ENCODE peak calls at places on chromosomes 6 and 20, in six cellular contexts. One of them, this sample, is unnamed.

GRCh38 chr20:21323640-21324039 is 20.5 kb downstream of the XRN2 start:
- DNase-seq in HS-5: peak
- DNase-seq in NCI-H774: no peak
- DNase-seq in HTR-8/SVneo: peak
- DNase-seq in activated naive CD4-positive, alpha-beta T cell: no peak
- DNase-seq in NCI-H1436: no peak
- DNase-seq in this sample: peak

GRCh38 chr6:26246553-26246952 is 118.4 kb upstream of the BTN3A2 start:
- DNase-seq in NCI-H774: no peak
- DNase-seq in activated naive CD4-positive, alpha-beta T cell: no peak
- DNase-seq in HS-5: no peak
- DNase-seq in NCI-H1436: no peak
- DNase-seq in HTR-8/SVneo: no peak
- DNase-seq in this sample: no peak

GRCh38 chr20:36924167-36925045 is 27.1 kb downstream of the SAMHD1 start:
- DNase-seq in NCI-H774: no peak
- DNase-seq in HS-5: no peak
- DNase-seq in HTR-8/SVneo: no peak
- DNase-seq in NCI-H1436: peak
- DNase-seq in activated naive CD4-positive, alpha-beta T cell: no peak
- DNase-seq in this sample: no peak

GRCh38 chr6:30970946-30971345 is 12.6 kb upstream of the MUC21 start:
- DNase-seq in activated naive CD4-positive, alpha-beta T cell: no peak
- DNase-seq in NCI-H1436: no peak
- DNase-seq in HTR-8/SVneo: no peak
- DNase-seq in HS-5: no peak
- DNase-seq in NCI-H774: peak
- DNase-seq in this sample: no peak

GRCh38 chr20:48238326-48238725 is 453.0 kb upstream of the SULF2 start:
- DNase-seq in HTR-8/SVneo: no peak
- DNase-seq in NCI-H774: no peak
- DNase-seq in HS-5: peak
- DNase-seq in NCI-H1436: no peak
- DNase-seq in activated naive CD4-positive, alpha-beta T cell: no peak
- DNase-seq in this sample: no peak

GRCh38 chr6:41189968-41190367 is 11.0 kb downstream of the TREML2 start:
- DNase-seq in activated naive CD4-positive, alpha-beta T cell: no peak
- DNase-seq in HTR-8/SVneo: no peak
- DNase-seq in NCI-H1436: no peak
- DNase-seq in NCI-H774: no peak
- DNase-seq in HS-5: no peak
- DNase-seq in this sample: no peak

GRCh38 chr20:62839816-62840215 is 21.8 kb downstream of the TCFL5 start:
- DNase-seq in NCI-H1436: no peak
- DNase-seq in NCI-H774: no peak
- DNase-seq in activated naive CD4-positive, alpha-beta T cell: no peak
- DNase-seq in HTR-8/SVneo: no peak
- DNase-seq in HS-5: no peak
- DNase-seq in this sample: no peak

GRCh38 chr6:15429146-15430110 is 183.6 kb downstream of the JARID2 start:
- DNase-seq in NCI-H1436: no peak
- DNase-seq in HS-5: peak
- DNase-seq in NCI-H774: no peak
- DNase-seq in activated naive CD4-positive, alpha-beta T cell: no peak
- DNase-seq in HTR-8/SVneo: no peak
- DNase-seq in this sample: no peak

GRCh38 chr6:127933852-127934840 is 33.3 kb upstream of the THEMIS start:
- DNase-seq in HS-5: no peak
- DNase-seq in activated naive CD4-positive, alpha-beta T cell: no peak
- DNase-seq in NCI-H774: no peak
- DNase-seq in HTR-8/SVneo: no peak
- DNase-seq in NCI-H1436: no peak
- DNase-seq in this sample: no peak

GRCh38 chr6:41846666-41847237 is 48.4 kb downstream of the USP49 start:
- DNase-seq in NCI-H1436: peak
- DNase-seq in NCI-H774: peak
- DNase-seq in HS-5: peak
- DNase-seq in activated naive CD4-positive, alpha-beta T cell: no peak
- DNase-seq in HTR-8/SVneo: peak
- DNase-seq in this sample: peak

GRCh38 chr6:34063641-34064040 is 82.2 kb downstream of the GRM4 start:
- DNase-seq in HS-5: no peak
- DNase-seq in NCI-H774: no peak
- DNase-seq in NCI-H1436: no peak
- DNase-seq in activated naive CD4-positive, alpha-beta T cell: no peak
- DNase-seq in HTR-8/SVneo: no peak
- DNase-seq in this sample: no peak

GRCh38 chr6:20200761-20201160 is 11.5 kb downstream of the MBOAT1 start:
- DNase-seq in HS-5: no peak
- DNase-seq in NCI-H774: peak
- DNase-seq in HTR-8/SVneo: no peak
- DNase-seq in activated naive CD4-positive, alpha-beta T cell: no peak
- DNase-seq in NCI-H1436: no peak
- DNase-seq in this sample: no peak

GRCh38 chr6:32954983-32955802 is 2.3 kb upstream of the HLA-DMA start:
- DNase-seq in NCI-H1436: no peak
- DNase-seq in HTR-8/SVneo: no peak
- DNase-seq in HS-5: no peak
- DNase-seq in activated naive CD4-positive, alpha-beta T cell: no peak
- DNase-seq in NCI-H774: peak
- DNase-seq in this sample: no peak

GRCh38 chr6:151291145-151292055 is 51.6 kb downstream of the AKAP12 start:
- DNase-seq in HTR-8/SVneo: no peak
- DNase-seq in activated naive CD4-positive, alpha-beta T cell: no peak
- DNase-seq in NCI-H1436: no peak
- DNase-seq in NCI-H774: no peak
- DNase-seq in HS-5: no peak
- DNase-seq in this sample: no peak

GRCh38 chr6:94636780-94637385 is 940.5 kb upstream of the MANEA start:
- DNase-seq in HS-5: peak
- DNase-seq in HTR-8/SVneo: no peak
- DNase-seq in NCI-H774: no peak
- DNase-seq in NCI-H1436: no peak
- DNase-seq in activated naive CD4-positive, alpha-beta T cell: no peak
- DNase-seq in this sample: no peak

GRCh38 chr20:6006603-6006949 is 47.3 kb downstream of the LRRN4 start:
- DNase-seq in activated naive CD4-positive, alpha-beta T cell: no peak
- DNase-seq in HS-5: no peak
- DNase-seq in NCI-H774: no peak
- DNase-seq in NCI-H1436: no peak
- DNase-seq in HTR-8/SVneo: no peak
- DNase-seq in this sample: no peak

GRCh38 chr6:158568549-158568948 is 8.7 kb downstream of the TMEM181 start:
- DNase-seq in NCI-H774: no peak
- DNase-seq in NCI-H1436: no peak
- DNase-seq in activated naive CD4-positive, alpha-beta T cell: no peak
- DNase-seq in HTR-8/SVneo: no peak
- DNase-seq in HS-5: no peak
- DNase-seq in this sample: no peak

GRCh38 chr20:32829291-32830005 is 9.7 kb downstream of the MAPRE1 start:
- DNase-seq in NCI-H1436: no peak
- DNase-seq in NCI-H774: no peak
- DNase-seq in HTR-8/SVneo: no peak
- DNase-seq in HS-5: no peak
- DNase-seq in activated naive CD4-positive, alpha-beta T cell: no peak
- DNase-seq in this sample: no peak